ENCODE peak calls at places on chromosomes 16 and 17, in four cellular contexts. One of them, this sample, is unnamed.

GRCh38 chr16:21097151-21097550 is 53.5 kb downstream of the DNAH3 start:
- DNase-seq in endothelial cell: no peak
- DNase-seq in ACHN: peak; percentile 24
- DNase-seq in iPS-NIHi11: no peak
- DNase-seq in this sample: no peak

GRCh38 chr16:65842067-65842466 is 524.4 kb upstream of the CDH5 start:
- DNase-seq in iPS-NIHi11: no peak
- DNase-seq in ACHN: no peak
- DNase-seq in endothelial cell: no peak
- DNase-seq in this sample: no peak

GRCh38 chr17:19417611-19418010 is 6.6 kb downstream of the RNF112 start:
- DNase-seq in iPS-NIHi11: no peak
- DNase-seq in ACHN: no peak
- DNase-seq in endothelial cell: no peak
- DNase-seq in this sample: no peak

GRCh38 chr17:67359960-67360817 is 6.2 kb downstream of the PSMD12 start:
- DNase-seq in endothelial cell: peak; percentile 11
- DNase-seq in ACHN: peak; percentile 36
- DNase-seq in iPS-NIHi11: peak; percentile 33
- DNase-seq in this sample: peak; percentile 39

GRCh38 chr16:64412578-64413280 is 709.1 kb downstream of the CDH11 start:
- DNase-seq in iPS-NIHi11: no peak
- DNase-seq in ACHN: no peak
- DNase-seq in endothelial cell: no peak
- DNase-seq in this sample: no peak

GRCh38 chr17:73003487-73003886 is 89.0 kb downstream of the SLC39A11 start:
- DNase-seq in ACHN: no peak
- DNase-seq in endothelial cell: no peak
- DNase-seq in iPS-NIHi11: no peak
- DNase-seq in this sample: no peak

GRCh38 chr17:8391711-8392110 is 5.9 kb downstream of the RNF222 start:
- DNase-seq in iPS-NIHi11: no peak
- DNase-seq in endothelial cell: no peak
- DNase-seq in ACHN: no peak
- DNase-seq in this sample: peak; percentile 29

GRCh38 chr17:79979841-79980215 is 55.8 kb downstream of the TBC1D16 start:
- DNase-seq in endothelial cell: no peak
- DNase-seq in ACHN: no peak
- DNase-seq in iPS-NIHi11: no peak
- DNase-seq in this sample: no peak

GRCh38 chr17:77214743-77215142 is 74.0 kb downstream of the SEC14L1 start:
- DNase-seq in ACHN: peak; percentile 63
- DNase-seq in endothelial cell: peak; percentile 51
- DNase-seq in iPS-NIHi11: peak; percentile 84
- DNase-seq in this sample: peak; percentile 73

GRCh38 chr16:81556715-81557284 is 112.2 kb downstream of the CMIP start:
- DNase-seq in iPS-NIHi11: no peak
- DNase-seq in endothelial cell: no peak
- DNase-seq in ACHN: no peak
- DNase-seq in this sample: no peak

GRCh38 chr17:70086468-70086867 is 11.4 kb downstream of the KCNJ16 start:
- DNase-seq in endothelial cell: no peak
- DNase-seq in ACHN: no peak
- DNase-seq in iPS-NIHi11: no peak
- DNase-seq in this sample: no peak

GRCh38 chr17:4934173-4934979 is 2.3 kb downstream of the GP1BA start:
- DNase-seq in ACHN: peak; percentile 79
- DNase-seq in iPS-NIHi11: peak; percentile 70
- DNase-seq in endothelial cell: peak; percentile 52
- DNase-seq in this sample: peak; percentile 59

GRCh38 chr17:40326014-40326831 is 17.2 kb downstream of the RARA start:
- DNase-seq in endothelial cell: no peak
- DNase-seq in ACHN: no peak
- DNase-seq in iPS-NIHi11: no peak
- DNase-seq in this sample: no peak

GRCh38 chr17:74402070-74402469 is 29.8 kb upstream of the GPRC5C start:
- DNase-seq in endothelial cell: no peak
- DNase-seq in ACHN: no peak
- DNase-seq in iPS-NIHi11: no peak
- DNase-seq in this sample: no peak

GRCh38 chr16:85258166-85258565 is 145.9 kb upstream of the CIBAR2 start:
- DNase-seq in iPS-NIHi11: no peak
- DNase-seq in ACHN: no peak
- DNase-seq in endothelial cell: no peak
- DNase-seq in this sample: no peak

GRCh38 chr16:73771676-73772075 is 524.9 kb upstream of the PSMD7 start:
- DNase-seq in iPS-NIHi11: no peak
- DNase-seq in ACHN: no peak
- DNase-seq in endothelial cell: no peak
- DNase-seq in this sample: peak; percentile 6

GRCh38 chr16:75010427-75010826 is 11.6 kb downstream of the ZNRF1 start:
- DNase-seq in endothelial cell: no peak
- DNase-seq in ACHN: no peak
- DNase-seq in iPS-NIHi11: no peak
- DNase-seq in this sample: no peak

GRCh38 chr17:72120878-72121163 is at the start of gene SOX9:
- DNase-seq in ACHN: peak; percentile 91
- DNase-seq in endothelial cell: peak; percentile 73
- DNase-seq in iPS-NIHi11: peak; percentile 96
- DNase-seq in this sample: peak; percentile 98

GRCh38 chr17:50909765-50910661 is 43.9 kb upstream of the TOB1 start:
- DNase-seq in iPS-NIHi11: no peak
- DNase-seq in ACHN: no peak
- DNase-seq in endothelial cell: no peak
- DNase-seq in this sample: no peak

GRCh38 chr17:55513885-55514590 is 2.8 kb upstream of the SMIM36 start:
- DNase-seq in ACHN: peak; percentile 76
- DNase-seq in iPS-NIHi11: peak; percentile 57
- DNase-seq in endothelial cell: peak; percentile 77
- DNase-seq in this sample: peak; percentile 83

GRCh38 chr17:4833941-4834501 is 881 bp downstream of the MINK1 start:
- DNase-seq in ACHN: peak; percentile 53
- DNase-seq in iPS-NIHi11: no peak
- DNase-seq in endothelial cell: peak; percentile 22
- DNase-seq in this sample: peak; percentile 58

GRCh38 chr16:1779741-1780676 is 2.4 kb downstream of the SPSB3 start:
- DNase-seq in ACHN: no peak
- DNase-seq in iPS-NIHi11: no peak
- DNase-seq in endothelial cell: no peak
- DNase-seq in this sample: no peak

GRCh38 chr17:29368926-29369325 is 21.2 kb upstream of the TAOK1 start:
- DNase-seq in ACHN: no peak
- DNase-seq in iPS-NIHi11: peak; percentile 24
- DNase-seq in endothelial cell: no peak
- DNase-seq in this sample: peak; percentile 73

GRCh38 chr16:57998484-57998883 is 2.0 kb downstream of the ZNF319 start:
- DNase-seq in endothelial cell: no peak
- DNase-seq in iPS-NIHi11: no peak
- DNase-seq in ACHN: no peak
- DNase-seq in this sample: no peak

GRCh38 chr17:10114931-10115535 is 83.4 kb downstream of the GAS7 start:
- DNase-seq in iPS-NIHi11: no peak
- DNase-seq in endothelial cell: no peak
- DNase-seq in ACHN: no peak
- DNase-seq in this sample: peak; percentile 98

GRCh38 chr16:84036131-84036530 is 6.5 kb downstream of the SLC38A8 start:
- DNase-seq in iPS-NIHi11: no peak
- DNase-seq in ACHN: no peak
- DNase-seq in endothelial cell: no peak
- DNase-seq in this sample: no peak

GRCh38 chr17:73256220-73256619 is 5.5 kb downstream of the CPSF4L start:
- DNase-seq in ACHN: no peak
- DNase-seq in iPS-NIHi11: no peak
- DNase-seq in endothelial cell: no peak
- DNase-seq in this sample: no peak

GRCh38 chr17:50129946-50130777 is at the start of gene SAMD14:
- DNase-seq in endothelial cell: peak; percentile 48
- DNase-seq in ACHN: peak; percentile 39
- DNase-seq in iPS-NIHi11: peak; percentile 70
- DNase-seq in this sample: no peak

GRCh38 chr16:23597003-23597756 is 1.1 kb upstream of the NDUFAB1 start:
- DNase-seq in ACHN: peak; percentile 65
- DNase-seq in iPS-NIHi11: peak; percentile 26
- DNase-seq in endothelial cell: peak; percentile 31
- DNase-seq in this sample: peak; percentile 16

GRCh38 chr17:30278032-30278431 is 13.7 kb downstream of the BLMH start:
- DNase-seq in endothelial cell: peak; percentile 23
- DNase-seq in iPS-NIHi11: no peak
- DNase-seq in ACHN: peak; percentile 65
- DNase-seq in this sample: peak; percentile 79

GRCh38 chr17:17050346-17051345 is 8.4 kb downstream of the MPRIP start:
- DNase-seq in ACHN: no peak
- DNase-seq in iPS-NIHi11: no peak
- DNase-seq in endothelial cell: no peak
- DNase-seq in this sample: no peak

GRCh38 chr17:7098802-7099459 is 15.7 kb downstream of the ASGR2 start:
- DNase-seq in iPS-NIHi11: no peak
- DNase-seq in ACHN: no peak
- DNase-seq in endothelial cell: no peak
- DNase-seq in this sample: no peak

GRCh38 chr17:75417054-75417453 is 11.6 kb upstream of the GRB2 start:
- DNase-seq in endothelial cell: no peak
- DNase-seq in iPS-NIHi11: no peak
- DNase-seq in ACHN: no peak
- DNase-seq in this sample: no peak

GRCh38 chr17:39027440-39028035 is 60.3 kb upstream of the FBXO47 start:
- DNase-seq in endothelial cell: no peak
- DNase-seq in iPS-NIHi11: peak; percentile 30
- DNase-seq in ACHN: no peak
- DNase-seq in this sample: no peak

This sample was measured in cardiac muscle cell.